ENCODE peak calls at places on chromosomes 7 and 10, in six cellular contexts. R, S, N, O, B and X are unnamed samples.

GRCh38 chr10:80506836-80507483 is 30.7 kb upstream of the SH2D4B start:
- DNase-seq in B (no peak), R (no peak), S (no peak), O (peak), N (no peak), X (no peak)

GRCh38 chr7:100911484-100911883 is 15.8 kb upstream of the ACHE start:
- DNase-seq in N (no peak), S (no peak), O (no peak), R (no peak), B (no peak), X (no peak)

GRCh38 chr7:36280840-36281812 is 108.5 kb upstream of the ANLN start:
- DNase-seq in R (no peak), N (peak), O (no peak), B (peak), S (peak), X (no peak)

GRCh38 chr10:971150-971542 is 17.1 kb upstream of the GTPBP4 start:
- DNase-seq in B (peak), O (no peak), N (no peak), S (no peak), R (no peak), X (no peak)

GRCh38 chr10:29119374-29119773 is 169.5 kb upstream of the LYZL1 start:
- DNase-seq in O (peak), B (peak), R (no peak), N (peak), S (peak), X (no peak)

GRCh38 chr10:96651998-96652431 is 65.2 kb upstream of the TM9SF3 start:
- DNase-seq in B (no peak), O (no peak), N (no peak), R (no peak), S (no peak), X (peak)

GRCh38 chr10:102467971-102468438 is 16.7 kb upstream of the C10orf95 start:
- DNase-seq in N (no peak), S (no peak), O (no peak), R (no peak), B (no peak), X (no peak)

GRCh38 chr7:67406941-67407340 is 410.3 kb downstream of the TYW1 start:
- DNase-seq in B (no peak), R (no peak), S (no peak), N (no peak), O (no peak), X (no peak)

GRCh38 chr7:7971308-7972040 is 2.9 kb downstream of the GLCCI1 start:
- DNase-seq in N (no peak), B (no peak), O (no peak), R (no peak), S (no peak), X (no peak)

GRCh38 chr10:70055550-70055949 is 2.9 kb downstream of the MACROH2A2 start:
- DNase-seq in R (no peak), B (peak), N (no peak), S (no peak), O (no peak), X (no peak)